ENCODE peak calls at places on chromosomes 13 and 19, in eight cellular contexts. O is NCI-H2081; T is central memory CD4-positive, alpha-beta T cell; L is psoas muscle; B is retina; Z is type B pancreatic cell; C is NCI-H1092 treated with DMSO at 0.1 percent for 48 hours; K is NCI-H187. U is an unnamed sample.

GRCh38 chr13:27918041-27918917 is 1.5 kb upstream of the PDX1 start:
- DNase-seq in O (no peak), T (no peak), L (no peak), B (peak), Z (no peak), C (no peak), K (no peak), U (peak)

GRCh38 chr13:25753976-25754375 is 297.8 kb downstream of the SHISA2 start:
- DNase-seq in O (no peak), T (no peak), L (no peak), B (no peak), Z (no peak), C (no peak), K (no peak), U (no peak)

GRCh38 chr13:44108345-44108858 is 228.7 kb downstream of the LACC1 start:
- DNase-seq in O (no peak), T (no peak), L (no peak), B (no peak), Z (no peak), C (no peak), K (no peak), U (no peak)

GRCh38 chr13:24148414-24149305 is 11.9 kb upstream of the SPATA13 start:
- DNase-seq in O (no peak), T (no peak), L (peak), B (no peak), Z (no peak), C (no peak), K (no peak), U (peak)

GRCh38 chr13:43664700-43665191 is 122.0 kb downstream of the ENOX1 start:
- DNase-seq in O (no peak), T (no peak), L (no peak), B (no peak), Z (no peak), C (no peak), K (no peak), U (no peak)

GRCh38 chr13:98429977-98430785 is 146.7 kb downstream of the STK24 start:
- DNase-seq in O (no peak), T (no peak), L (no peak), B (no peak), Z (no peak), C (no peak), K (no peak), U (no peak)

GRCh38 chr13:34469212-34469983 is 472.7 kb upstream of the NBEA start:
- DNase-seq in O (peak), T (no peak), L (no peak), B (peak), Z (no peak), C (peak), K (no peak), U (no peak)

GRCh38 chr13:30607908-30608307 is 9.8 kb upstream of the USPL1 start:
- DNase-seq in O (no peak), T (peak), L (no peak), B (no peak), Z (no peak), C (no peak), K (peak), U (no peak)

GRCh38 chr19:12786149-12786870 is 5.0 kb upstream of the JUNB start:
- DNase-seq in O (no peak), T (no peak), L (peak), B (no peak), Z (no peak), C (no peak), K (no peak), U (no peak)

GRCh38 chr13:30450066-30450465 is 15.7 kb downstream of the HMGB1 start:
- DNase-seq in O (no peak), T (no peak), L (no peak), B (no peak), Z (no peak), C (no peak), K (no peak), U (no peak)

GRCh38 chr19:308471-309205 is 17.4 kb upstream of the PLPP2 start:
- DNase-seq in O (no peak), T (no peak), L (no peak), B (no peak), Z (no peak), C (no peak), K (no peak), U (no peak)

GRCh38 chr19:30376272-30376671 is 4.1 kb downstream of the ZNF536 start:
- DNase-seq in O (no peak), T (no peak), L (no peak), B (no peak), Z (no peak), C (no peak), K (no peak), U (no peak)

GRCh38 chr19:50449236-50449899 is 16.7 kb downstream of the MYBPC2 start:
- DNase-seq in O (no peak), T (no peak), L (no peak), B (no peak), Z (no peak), C (no peak), K (no peak), U (peak)

GRCh38 chr19:31560771-31561080 is 211.5 kb upstream of the TSHZ3 start:
- DNase-seq in O (no peak), T (no peak), L (no peak), B (no peak), Z (no peak), C (no peak), K (no peak), U (no peak)

GRCh38 chr13:30004204-30004603 is 153.8 kb upstream of the UBL3 start:
- DNase-seq in O (no peak), T (no peak), L (no peak), B (no peak), Z (peak), C (no peak), K (no peak), U (no peak)

GRCh38 chr13:72763411-72763810 is 18.3 kb downstream of the DIS3 start:
- DNase-seq in O (no peak), T (no peak), L (no peak), B (no peak), Z (no peak), C (no peak), K (no peak), U (no peak)

GRCh38 chr19:36113895-36114762 is 546 bp downstream of the POLR2I start:
- DNase-seq in O (peak), T (peak), L (peak), B (peak), Z (no peak), C (no peak), K (no peak), U (peak)

GRCh38 chr19:1082165-1082927 is 12.8 kb downstream of the POLR2E start:
- DNase-seq in O (peak), T (peak), L (no peak), B (no peak), Z (peak), C (peak), K (peak), U (peak)

GRCh38 chr13:46747031-46747820 is 49.7 kb downstream of the ESD start:
- DNase-seq in O (no peak), T (no peak), L (no peak), B (no peak), Z (no peak), C (no peak), K (no peak), U (no peak)

GRCh38 chr19:49417090-49417489 is 6.2 kb downstream of the PTH2 start:
- DNase-seq in O (no peak), T (no peak), L (no peak), B (no peak), Z (no peak), C (no peak), K (no peak), U (no peak)

GRCh38 chr13:32284927-32285632 is 30.1 kb downstream of the ZAR1L start:
- DNase-seq in O (no peak), T (no peak), L (no peak), B (no peak), Z (no peak), C (no peak), K (no peak), U (no peak)

GRCh38 chr19:41936416-41936850 is 8.2 kb upstream of the ERFL start:
- DNase-seq in O (no peak), T (no peak), L (no peak), B (peak), Z (no peak), C (no peak), K (no peak), U (no peak)

GRCh38 chr13:32905063-32905863 is 111.0 kb upstream of the KL start:
- DNase-seq in O (peak), T (no peak), L (no peak), B (no peak), Z (no peak), C (no peak), K (no peak), U (peak)

GRCh38 chr19:29098863-29099481 is 114.0 kb downstream of the UQCRFS1 start:
- DNase-seq in O (no peak), T (no peak), L (peak), B (no peak), Z (no peak), C (no peak), K (no peak), U (no peak)

GRCh38 chr13:46334008-46334407 is 53.0 kb downstream of the RUBCNL start:
- DNase-seq in O (no peak), T (no peak), L (no peak), B (no peak), Z (no peak), C (no peak), K (no peak), U (no peak)

GRCh38 chr19:16928916-16929315 is 40.1 kb downstream of the F2RL3 start:
- DNase-seq in O (no peak), T (no peak), L (no peak), B (no peak), Z (no peak), C (no peak), K (no peak), U (no peak)

GRCh38 chr19:11448410-11448809 is 13.0 kb downstream of the PRKCSH start:
- DNase-seq in O (no peak), T (no peak), L (no peak), B (no peak), Z (no peak), C (no peak), K (no peak), U (no peak)

GRCh38 chr19:10431943-10432735 is 11.8 kb downstream of the PDE4A start:
- DNase-seq in O (no peak), T (peak), L (peak), B (no peak), Z (no peak), C (no peak), K (no peak), U (peak)

GRCh38 chr19:32735936-32736335 is 16.4 kb downstream of the TDRD12 start:
- DNase-seq in O (no peak), T (no peak), L (no peak), B (no peak), Z (no peak), C (no peak), K (no peak), U (no peak)